ENCODE peak calls at places on chromosomes 3 and 15, in five cellular contexts. X is neural progenitor cell, N is GM23338, K is HCT116, S is GM23248. A is an unnamed sample.
A peak's percentile ranks its signal among the peaks of the same experiment; 100 is the strongest.

GRCh38 chr15:63382966-63383710 is 1.5 kb upstream of the CA12 start:
- DNase-seq in K (no peak), N (no peak), X (no peak), S (peak; percentile 45), A (no peak)

GRCh38 chr3:150049317-150049716 is 78.6 kb upstream of the PFN2 start:
- DNase-seq in N (no peak), S (no peak), K (no peak), X (no peak), A (no peak)

GRCh38 chr3:151890721-151891141 is 17.3 kb downstream of the SUCNR1 start:
- DNase-seq in X (no peak), K (no peak), S (no peak), N (no peak), A (peak; percentile 88)

GRCh38 chr15:40142428-40142827 is 18.4 kb upstream of the BUB1B start:
- DNase-seq in N (no peak), S (no peak), X (no peak), K (no peak), A (no peak)

GRCh38 chr3:5787863-5788488 is 600.5 kb downstream of the EDEM1 start:
- DNase-seq in X (peak; percentile 57), K (no peak), S (no peak), N (no peak), A (no peak)

GRCh38 chr3:49591615-49592014 is 37.3 kb downstream of the BSN start:
- DNase-seq in N (no peak), X (no peak), K (no peak), S (no peak), A (no peak)

GRCh38 chr15:62828364-62828763 is 214.2 kb upstream of the TPM1 start:
- DNase-seq in S (no peak), K (no peak), N (no peak), X (no peak), A (no peak)

GRCh38 chr3:127747751-127748521 is 74.4 kb downstream of the MGLL start:
- DNase-seq in K (no peak), X (no peak), N (no peak), S (peak; percentile 97), A (no peak)

GRCh38 chr3:168895419-168895818 is 768.1 kb downstream of the MECOM start:
- DNase-seq in S (no peak), X (no peak), K (no peak), N (no peak), A (no peak)

GRCh38 chr15:55742498-55742926 is 440 bp downstream of the PRTG start:
- DNase-seq in K (no peak), N (peak; percentile 23), S (peak; percentile 48), X (peak; percentile 66), A (no peak)

GRCh38 chr15:55743615-55743978 is 645 bp upstream of the PRTG start:
- DNase-seq in K (no peak), N (no peak), S (no peak), X (no peak), A (no peak)

GRCh38 chr15:55741592-55742497 is 1.1 kb downstream of the PRTG start:
- DNase-seq in S (no peak), K (no peak), X (peak; percentile 70), N (peak; percentile 72), A (peak; percentile 16)

GRCh38 chr15:55742927-55743614 is at the start of gene PRTG:
- DNase-seq in K (no peak), S (peak; percentile 64), X (peak; percentile 97), N (peak; percentile 78), A (no peak)

DNA sequence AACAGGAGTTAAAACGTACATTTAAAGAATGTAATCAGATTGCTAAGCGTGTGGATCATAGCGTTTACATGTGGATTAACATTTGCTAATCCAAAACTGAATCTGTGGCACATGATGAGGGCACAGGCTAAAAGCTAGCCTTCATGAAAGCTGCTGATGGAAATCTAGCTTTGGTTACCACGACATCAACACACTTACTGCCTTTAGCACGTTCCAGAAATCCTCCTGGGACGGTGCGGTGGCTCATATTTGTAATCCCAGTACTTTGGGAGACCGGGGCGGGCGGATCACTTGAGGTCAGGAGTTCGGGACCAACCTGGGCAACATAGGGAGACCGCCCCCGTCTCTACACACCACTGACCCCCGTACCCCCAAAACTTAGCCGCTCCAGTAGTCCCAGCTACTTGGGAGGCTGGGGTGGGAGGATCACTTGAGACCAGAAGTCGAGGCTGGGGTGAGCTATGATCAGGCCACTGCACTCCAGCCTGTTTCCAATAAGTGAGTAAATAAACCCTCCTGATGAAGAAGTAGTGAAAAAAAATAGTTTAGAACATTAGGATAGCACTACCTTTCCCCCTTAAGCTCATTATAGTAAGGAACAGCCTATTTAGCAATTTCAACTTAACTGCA is 1.2 kb upstream of the PRTG start:
- DNase-seq in X (no peak), S (no peak), K (no peak), N (no peak), A (no peak)
- TF ChIP-seq EZH2 in X (no peak), S (no peak), K (no peak), N (no peak), A (no peak)

DNA sequence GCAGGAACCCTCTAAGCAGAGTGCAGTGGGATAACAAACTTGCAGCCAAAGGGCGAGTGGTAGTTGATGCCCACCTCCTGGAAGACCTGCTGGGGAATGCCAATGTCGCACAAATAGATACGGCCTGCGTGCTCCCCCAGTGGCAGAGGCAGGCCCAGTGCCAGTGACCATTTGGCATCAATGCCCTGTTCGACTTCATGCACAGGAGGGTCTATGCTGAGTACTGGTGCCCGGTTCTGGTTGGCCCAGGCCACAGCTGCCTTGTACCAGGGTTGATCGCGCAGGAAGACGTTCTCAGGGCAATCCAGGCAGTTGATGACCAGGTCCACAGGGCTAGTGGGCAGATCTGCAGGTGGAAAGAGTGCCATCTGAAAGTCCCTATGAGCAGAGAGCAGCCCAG is 17.0 kb downstream of the CLK3 start:
- DNase-seq in N (no peak), S (no peak), K (no peak), X (no peak), A (no peak)
- TF ChIP-seq EZH2phosphoT487 in N (no peak), S (no peak), K (no peak), X (no peak), A (no peak)

DNA sequence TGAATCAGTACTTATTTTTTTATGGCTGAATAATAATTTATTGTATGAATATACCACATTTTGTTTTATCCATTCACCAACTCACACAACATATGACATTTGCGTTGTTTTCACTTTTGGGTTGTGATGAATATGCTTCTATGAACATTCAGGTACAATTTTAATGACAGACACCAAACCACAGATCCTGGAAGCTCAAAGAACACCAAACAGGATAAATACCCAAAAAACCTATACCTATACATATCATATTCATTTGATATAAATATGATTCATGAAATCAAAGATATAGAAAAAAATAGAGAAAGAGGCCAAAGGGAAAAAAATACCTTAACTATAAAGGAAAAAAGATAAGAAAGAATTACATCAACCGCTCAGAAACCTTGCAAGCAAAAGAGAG is 35.8 kb downstream of the FAM240A start:
- DNase-seq in N (no peak), K (no peak), S (no peak), X (no peak), A (no peak)
- H3K4me2 ChIP-seq in N (no peak overlapping the region), K (no peak overlapping the region), S (no peak overlapping the region), X (no peak overlapping the region), A (no peak overlapping the region)

GRCh38 chr3:195802261-195802701 is 9.4 kb downstream of the MUC4 start:
- DNase-seq in X (no peak), K (no peak), N (no peak), S (no peak), A (no peak)
- TF ChIP-seq EZH2 in X (no peak), K (no peak), N (no peak), S (no peak), A (no peak)